ENCODE peak calls at places on chromosomes 11 and 22, in five cellular contexts. C is transverse colon, W is HepG2, K is lower lobe of right lung, V is fibroblast of lung. Y is an unnamed sample. For H3K27me3 and H3K4me1, the result is how much of the 10 kb centered on the place peaks cover.

GRCh38 chr11:78295991-78296930 is 107.5 kb downstream of the USP35 start:
- DNase-seq in C (no peak), V (no peak), W (no peak), K (no peak), Y (no peak)

GRCh38 chr11:82867495-82868082 is 32.6 kb downstream of the PRCP start:
- DNase-seq in K (peak), C (peak), V (peak), W (peak), Y (peak)

GRCh38 chr11:125941606-125942275 is 4.1 kb upstream of the VSIG10L2 start:
- DNase-seq in W (peak), C (peak), V (peak), K (peak), Y (peak)

GRCh38 chr11:61075891-61076290 is 26.4 kb upstream of the CD5 start:
- DNase-seq in C (peak), V (peak), K (no peak), W (peak), Y (no peak)

GRCh38 chr11:86067230-86068137 is 1.4 kb downstream of the PICALM start:
- DNase-seq in C (no peak), W (peak), V (no peak), K (no peak), Y (no peak)

GRCh38 chr11:66259976-66260375 is 8.5 kb upstream of the RAB1B start:
- DNase-seq in W (no peak), K (no peak), V (no peak), C (no peak), Y (no peak)

GRCh38 chr11:78168539-78169477 is 19.6 kb downstream of the KCTD21 start:
- DNase-seq in K (peak), V (peak), W (peak), C (peak), Y (no peak)

GRCh38 chr22:35205141-35205775 is 52.0 kb upstream of the HMGXB4 start:
- DNase-seq in K (no peak), W (no peak), C (no peak), V (no peak), Y (peak)

GRCh38 chr11:48095779-48096470 is 115.6 kb downstream of the PTPRJ start:
- DNase-seq in W (no peak), C (no peak), V (peak), K (no peak), Y (no peak)

DNA sequence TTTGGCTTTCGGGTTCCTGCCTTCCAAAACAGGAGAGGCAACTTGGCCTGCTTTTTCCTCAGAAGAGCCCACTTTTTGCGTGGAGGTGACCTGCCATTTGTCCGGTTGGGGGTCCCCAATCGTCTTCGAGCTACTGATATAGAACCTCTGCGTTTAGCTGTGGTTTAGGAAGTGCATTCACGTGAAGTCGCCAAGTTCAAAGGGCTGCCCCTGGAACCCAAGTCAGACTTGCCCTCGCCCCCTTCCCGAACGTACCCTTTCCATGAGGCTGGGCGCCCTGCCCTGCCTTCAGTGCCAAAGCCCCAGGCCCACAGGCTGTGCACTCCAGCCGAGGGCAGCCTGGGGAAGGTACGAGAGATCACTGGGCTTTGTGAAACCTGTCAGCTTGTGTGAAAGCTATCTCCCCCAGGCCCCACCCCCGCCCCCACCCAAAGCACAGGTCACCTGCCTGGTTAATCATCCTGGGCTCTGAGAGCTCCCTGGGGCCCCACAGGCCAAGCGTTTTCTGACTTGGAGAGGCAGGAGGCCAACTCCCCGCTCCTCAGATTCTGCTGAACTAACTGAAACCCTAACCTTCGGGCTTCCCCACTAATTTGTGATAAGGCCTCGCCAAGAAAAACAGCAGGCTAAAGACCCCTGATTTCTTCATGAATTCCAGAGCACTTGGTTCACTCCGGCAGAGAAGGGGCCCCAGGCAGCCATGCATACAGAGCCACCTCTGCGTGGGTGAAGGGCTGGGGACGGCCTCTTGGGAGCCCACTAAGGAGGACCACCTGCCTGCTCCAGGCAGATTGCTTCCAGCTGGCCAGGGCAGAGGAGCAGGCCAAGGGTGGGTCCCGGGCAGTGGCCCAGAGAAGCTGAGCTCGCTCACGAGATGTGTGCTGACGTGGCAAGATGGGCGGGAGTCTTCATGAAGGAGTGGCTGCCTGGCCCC is 25.8 kb upstream of the KCNQ1OT1 start:
- DNase-seq in K (no peak), V (peak), W (peak), C (no peak), Y (no peak)
- H3K27me3 ChIP-seq in K (under half), V (under half), W (under half), C (under half), Y (under half)

DNA sequence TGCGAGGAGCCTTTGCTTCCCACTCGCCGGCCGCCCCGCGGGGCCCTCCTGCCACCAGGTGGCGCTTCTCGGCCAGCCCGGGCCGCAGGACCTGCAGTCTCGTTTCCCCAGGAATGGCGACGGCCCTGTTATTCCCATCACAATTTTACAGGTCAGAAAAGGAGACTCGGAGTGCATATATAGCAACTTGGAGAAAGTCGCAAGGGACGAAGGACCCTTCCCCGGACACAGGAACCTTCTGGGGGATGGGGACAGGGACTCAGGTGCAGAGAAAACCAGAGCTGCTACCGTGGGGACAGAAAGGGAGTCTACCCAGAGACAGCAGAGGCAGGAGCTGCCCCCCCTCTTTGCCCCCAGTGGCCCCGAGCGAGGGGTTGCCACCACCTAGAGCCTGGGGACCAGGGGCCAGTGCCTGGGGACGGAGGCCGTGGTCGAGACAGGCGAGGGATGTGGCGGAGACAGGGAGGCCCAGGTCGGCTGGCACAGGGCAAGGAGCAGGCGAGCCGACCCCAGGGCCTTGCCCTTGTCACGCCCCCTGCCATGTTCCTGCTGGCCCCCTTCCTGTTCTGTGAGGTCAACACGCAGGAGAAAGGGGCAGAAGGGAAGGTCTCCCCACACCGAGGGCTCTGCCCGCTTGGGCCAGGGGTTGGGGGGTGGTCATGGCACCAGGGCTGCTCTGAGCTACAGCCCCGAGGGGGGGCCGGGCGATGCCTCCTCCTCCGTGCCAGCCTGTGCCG is 3.5 kb upstream of the KRTAP5-6 start:
- DNase-seq in K (peak), V (peak), C (peak), W (peak), Y (peak)
- H3K4me3 ChIP-seq in K (peak), V (peak), C (peak), W (peak), Y (no peak)

GRCh38 chr22:41478473-41478872 is 9.6 kb downstream of the ACO2 start:
- DNase-seq in V (no peak), W (no peak), C (no peak), K (no peak), Y (no peak)

GRCh38 chr22:41480397-41480735 is 11.4 kb downstream of the ACO2 start:
- DNase-seq in W (no peak), C (no peak), K (no peak), V (peak), Y (no peak)

GRCh38 chr22:41479671-41480396 is 10.9 kb downstream of the ACO2 start:
- DNase-seq in K (no peak), W (no peak), C (no peak), V (peak), Y (peak)

GRCh38 chr22:41481131-41481830 is 12.4 kb downstream of the ACO2 start:
- DNase-seq in K (no peak), W (no peak), C (no peak), V (peak), Y (no peak)

GRCh38 chr22:41478891-41479521 is 10.1 kb downstream of the ACO2 start:
- DNase-seq in V (peak), K (peak), W (no peak), C (no peak), Y (no peak)
- H3K4me1 ChIP-seq in V (under half), K (under half), W (under half), C (under half), Y (under half)

DNA sequence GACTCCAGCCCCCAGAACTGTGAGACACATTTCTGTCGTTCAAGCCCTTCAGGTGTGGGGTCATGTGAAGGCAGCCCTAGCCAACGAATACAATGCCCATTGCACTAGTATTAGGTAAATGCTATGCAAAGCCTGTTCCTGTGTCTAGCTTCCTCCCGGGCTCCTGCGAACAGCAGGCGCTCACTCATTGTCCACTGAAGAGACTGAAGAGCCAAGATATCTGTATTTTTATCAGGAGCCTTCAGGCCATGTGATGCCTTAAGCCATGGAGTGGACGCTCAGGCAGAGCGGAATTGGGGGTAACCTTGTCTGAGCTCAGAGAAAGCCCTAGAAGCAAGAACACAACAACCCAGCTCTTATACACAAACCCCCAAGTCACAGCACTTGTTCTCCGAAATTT is 4.2 kb upstream of the TMPRSS6 start:
- DNase-seq in W (no peak), C (no peak), K (no peak), V (no peak), Y (no peak)
- H3K27me3 ChIP-seq in W (under half), C (under half), K (under half), V (under half), Y (under half)

DNA sequence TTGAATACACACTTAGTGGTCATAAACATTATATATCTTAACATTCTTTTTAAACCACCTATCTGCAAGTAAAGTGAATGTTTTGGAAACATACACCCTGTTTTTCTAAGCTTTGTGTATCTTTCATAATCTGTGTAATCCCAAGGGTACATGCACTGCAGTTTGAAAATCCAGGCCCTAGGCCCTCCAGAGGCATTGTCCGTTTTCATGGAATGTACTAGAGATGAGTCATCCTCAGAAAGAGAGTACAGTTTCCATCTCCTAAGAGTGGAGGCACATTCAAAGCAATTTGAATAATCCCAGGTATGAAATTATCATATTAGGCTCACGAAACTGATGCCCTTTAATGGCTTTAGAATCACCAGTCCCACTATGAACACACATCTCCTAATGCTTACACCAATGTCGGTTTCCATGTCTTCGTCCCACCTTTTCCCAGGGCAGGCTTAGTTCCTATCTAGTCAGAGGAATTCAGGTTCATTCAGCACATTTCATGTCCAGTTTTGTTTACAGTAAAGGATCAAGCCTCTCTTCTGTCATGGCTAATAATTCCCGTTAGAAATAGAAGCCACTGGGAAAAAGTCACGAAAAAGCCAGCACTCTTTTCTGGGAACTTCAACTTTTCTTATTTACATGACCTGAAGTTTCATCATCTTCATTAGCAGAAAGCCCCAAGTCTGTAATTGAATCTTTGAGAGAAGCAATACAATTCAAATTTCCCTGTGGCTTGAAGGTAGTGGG is 39.5 kb upstream of the CD44 start:
- DNase-seq in V (peak), W (no peak), C (no peak), K (no peak), Y (no peak)
- H3K4me3 ChIP-seq in V (no peak), W (no peak), C (no peak), K (no peak), Y (no peak)

DNA sequence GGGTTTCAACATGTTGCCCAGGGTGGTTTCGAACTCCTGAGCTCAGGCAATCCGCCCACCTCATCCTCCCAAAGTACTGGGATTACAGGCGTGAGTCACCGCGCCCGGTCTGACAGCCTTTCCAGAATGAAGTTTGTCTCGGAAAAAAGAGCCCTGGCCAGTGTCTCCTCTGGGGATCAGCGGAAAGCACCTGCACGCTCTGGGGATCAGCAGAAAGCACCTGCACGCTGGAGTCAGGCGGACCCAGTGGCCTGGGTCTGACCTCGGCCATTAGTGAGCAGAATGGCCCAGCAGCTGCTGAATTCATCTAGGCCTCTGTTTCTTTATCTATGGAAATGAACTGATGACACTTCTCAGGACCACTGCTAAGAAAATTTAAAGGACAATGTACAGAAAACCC is 10.5 kb upstream of the TESMIN start:
- DNase-seq in W (no peak), V (no peak), C (no peak), K (no peak), Y (no peak)
- H3K4me1 ChIP-seq in W (under half), V (under half), C (under half), K (under half), Y (under half)

GRCh38 chr11:118205979-118206611 is 18.7 kb downstream of the JAML start:
- DNase-seq in C (no peak), V (no peak), W (no peak), K (no peak), Y (no peak)
- H3K27me3 ChIP-seq in C (under half), V (under half), W (under half), K (under half), Y (under half)

GRCh38 chr22:38786631-38787030 is 7.3 kb downstream of the DNAL4 start:
- DNase-seq in K (no peak), C (no peak), W (no peak), V (no peak), Y (no peak)

GRCh38 chr22:38788846-38789245 is 5.1 kb downstream of the DNAL4 start:
- DNase-seq in V (no peak), W (no peak), K (no peak), C (no peak), Y (no peak)

GRCh38 chr22:38789606-38790005 is 4.3 kb downstream of the DNAL4 start:
- DNase-seq in W (no peak), C (no peak), K (no peak), V (no peak), Y (no peak)

GRCh38 chr22:38788016-38788415 is 5.9 kb downstream of the DNAL4 start:
- DNase-seq in W (no peak), V (peak), C (no peak), K (no peak), Y (no peak)

GRCh38 chr22:38788417-38788816 is 5.5 kb downstream of the DNAL4 start:
- DNase-seq in V (peak), C (no peak), W (no peak), K (no peak), Y (no peak)
- H3K4me3 ChIP-seq in V (no peak), C (no peak), W (no peak), K (no peak), Y (no peak)

Y was measured in endodermal cell.